ENCODE peak calls at places on chromosome 1, in nine cellular contexts. One of them, this sample, is unnamed.

GRCh38 chr1:217274927-217275616 is 355.8 kb downstream of the GPATCH2 start:
- DNase-seq in GM12891: no peak
- DNase-seq in NCI-H345: no peak
- DNase-seq in neural crest cell: no peak
- DNase-seq in heart left ventricle: no peak
- DNase-seq in Right ventricle myocardium superior: no peak
- DNase-seq in activated T-cell treated with anti-CD3 and anti-CD28 coated beads for 24 hours: no peak
- DNase-seq in anterior cingulate cortex: no peak
- DNase-seq in C1 segment of cervical spinal cord: no peak
- DNase-seq in this sample: no peak

GRCh38 chr1:1199141-1199960 is 7.0 kb downstream of the TNFRSF18 start:
- DNase-seq in NCI-H345: no peak
- DNase-seq in Right ventricle myocardium superior: no peak
- DNase-seq in neural crest cell: no peak
- DNase-seq in activated T-cell treated with anti-CD3 and anti-CD28 coated beads for 24 hours: no peak
- DNase-seq in heart left ventricle: peak
- DNase-seq in GM12891: no peak
- DNase-seq in anterior cingulate cortex: no peak
- DNase-seq in C1 segment of cervical spinal cord: no peak
- DNase-seq in this sample: no peak

GRCh38 chr1:210358511-210359148 is 29.9 kb downstream of the HHAT start:
- DNase-seq in Right ventricle myocardium superior: no peak
- DNase-seq in GM12891: no peak
- DNase-seq in heart left ventricle: no peak
- DNase-seq in NCI-H345: peak
- DNase-seq in neural crest cell: no peak
- DNase-seq in C1 segment of cervical spinal cord: no peak
- DNase-seq in anterior cingulate cortex: no peak
- DNase-seq in activated T-cell treated with anti-CD3 and anti-CD28 coated beads for 24 hours: no peak
- DNase-seq in this sample: no peak

GRCh38 chr1:32618673-32619221 is 31.6 kb downstream of the ZBTB8OS start:
- DNase-seq in activated T-cell treated with anti-CD3 and anti-CD28 coated beads for 24 hours: no peak
- DNase-seq in heart left ventricle: no peak
- DNase-seq in C1 segment of cervical spinal cord: no peak
- DNase-seq in GM12891: no peak
- DNase-seq in anterior cingulate cortex: no peak
- DNase-seq in Right ventricle myocardium superior: no peak
- DNase-seq in NCI-H345: no peak
- DNase-seq in neural crest cell: no peak
- DNase-seq in this sample: no peak

GRCh38 chr1:43781574-43781973 is 74.2 kb downstream of the ST3GAL3 start:
- DNase-seq in GM12891: no peak
- DNase-seq in Right ventricle myocardium superior: no peak
- DNase-seq in activated T-cell treated with anti-CD3 and anti-CD28 coated beads for 24 hours: no peak
- DNase-seq in anterior cingulate cortex: no peak
- DNase-seq in NCI-H345: no peak
- DNase-seq in heart left ventricle: no peak
- DNase-seq in neural crest cell: no peak
- DNase-seq in C1 segment of cervical spinal cord: no peak
- DNase-seq in this sample: no peak

GRCh38 chr1:202888204-202888506 is 794 bp downstream of the RABIF start:
- DNase-seq in heart left ventricle: no peak
- DNase-seq in NCI-H345: no peak
- DNase-seq in activated T-cell treated with anti-CD3 and anti-CD28 coated beads for 24 hours: no peak
- DNase-seq in Right ventricle myocardium superior: no peak
- DNase-seq in anterior cingulate cortex: no peak
- DNase-seq in C1 segment of cervical spinal cord: no peak
- DNase-seq in GM12891: no peak
- DNase-seq in neural crest cell: no peak
- DNase-seq in this sample: peak

GRCh38 chr1:246329900-246330299 is 177.2 kb downstream of the SMYD3 start:
- DNase-seq in neural crest cell: no peak
- DNase-seq in activated T-cell treated with anti-CD3 and anti-CD28 coated beads for 24 hours: peak
- DNase-seq in anterior cingulate cortex: no peak
- DNase-seq in NCI-H345: no peak
- DNase-seq in heart left ventricle: no peak
- DNase-seq in GM12891: peak
- DNase-seq in C1 segment of cervical spinal cord: no peak
- DNase-seq in Right ventricle myocardium superior: no peak
- DNase-seq in this sample: no peak

GRCh38 chr1:210049616-210050015 is 111.6 kb downstream of the SYT14 start:
- DNase-seq in NCI-H345: no peak
- DNase-seq in GM12891: no peak
- DNase-seq in anterior cingulate cortex: no peak
- DNase-seq in C1 segment of cervical spinal cord: no peak
- DNase-seq in Right ventricle myocardium superior: no peak
- DNase-seq in neural crest cell: no peak
- DNase-seq in activated T-cell treated with anti-CD3 and anti-CD28 coated beads for 24 hours: no peak
- DNase-seq in heart left ventricle: no peak
- DNase-seq in this sample: no peak

GRCh38 chr1:23210963-23211362 is 6.3 kb downstream of the HTR1D start:
- DNase-seq in activated T-cell treated with anti-CD3 and anti-CD28 coated beads for 24 hours: no peak
- DNase-seq in C1 segment of cervical spinal cord: no peak
- DNase-seq in heart left ventricle: no peak
- DNase-seq in neural crest cell: no peak
- DNase-seq in anterior cingulate cortex: no peak
- DNase-seq in GM12891: no peak
- DNase-seq in NCI-H345: no peak
- DNase-seq in Right ventricle myocardium superior: no peak
- DNase-seq in this sample: no peak

GRCh38 chr1:63642901-63643300 is 49.7 kb downstream of the PGM1 start:
- DNase-seq in GM12891: no peak
- DNase-seq in heart left ventricle: no peak
- DNase-seq in C1 segment of cervical spinal cord: no peak
- DNase-seq in activated T-cell treated with anti-CD3 and anti-CD28 coated beads for 24 hours: no peak
- DNase-seq in neural crest cell: no peak
- DNase-seq in Right ventricle myocardium superior: no peak
- DNase-seq in anterior cingulate cortex: no peak
- DNase-seq in NCI-H345: no peak
- DNase-seq in this sample: no peak

GRCh38 chr1:61052393-61053280 is 29.7 kb upstream of the NFIA start:
- DNase-seq in C1 segment of cervical spinal cord: peak
- DNase-seq in NCI-H345: no peak
- DNase-seq in Right ventricle myocardium superior: no peak
- DNase-seq in heart left ventricle: no peak
- DNase-seq in anterior cingulate cortex: peak
- DNase-seq in GM12891: no peak
- DNase-seq in neural crest cell: no peak
- DNase-seq in activated T-cell treated with anti-CD3 and anti-CD28 coated beads for 24 hours: no peak
- DNase-seq in this sample: no peak

GRCh38 chr1:69645477-69645876 is 77.8 kb downstream of the LRRC7 start:
- DNase-seq in Right ventricle myocardium superior: no peak
- DNase-seq in heart left ventricle: no peak
- DNase-seq in activated T-cell treated with anti-CD3 and anti-CD28 coated beads for 24 hours: no peak
- DNase-seq in GM12891: no peak
- DNase-seq in neural crest cell: no peak
- DNase-seq in NCI-H345: no peak
- DNase-seq in anterior cingulate cortex: no peak
- DNase-seq in C1 segment of cervical spinal cord: no peak
- DNase-seq in this sample: no peak

GRCh38 chr1:12851779-12852178 is 3.3 kb upstream of the HNRNPCL1 start:
- DNase-seq in Right ventricle myocardium superior: no peak
- DNase-seq in C1 segment of cervical spinal cord: no peak
- DNase-seq in anterior cingulate cortex: no peak
- DNase-seq in neural crest cell: no peak
- DNase-seq in activated T-cell treated with anti-CD3 and anti-CD28 coated beads for 24 hours: no peak
- DNase-seq in heart left ventricle: no peak
- DNase-seq in GM12891: no peak
- DNase-seq in NCI-H345: no peak
- DNase-seq in this sample: peak